ENCODE peak calls at places on chromosomes 4 and X, in five cellular contexts. P, F, X, E and T are unnamed samples.

GRCh38 chr4:175457956-175458355 is 354.1 kb downstream of the GPM6A start:
- DNase-seq in P (no peak), E (no peak), X (no peak), F (no peak), T (no peak)

GRCh38 chr4:123640271-123640670 is 243.7 kb downstream of the SPRY1 start:
- DNase-seq in P (no peak), E (no peak), F (no peak), X (no peak), T (no peak)

GRCh38 chrX:152428596-152428995 is 22.5 kb downstream of the GABRA3 start:
- DNase-seq in E (no peak), P (no peak), F (no peak), X (no peak), T (no peak)

GRCh38 chr4:122742933-122743829 is 10.7 kb downstream of the BBS12 start:
- DNase-seq in F (no peak), P (no peak), X (no peak), E (no peak), T (no peak)

GRCh38 chr4:176601156-176601555 is 191.6 kb downstream of the VEGFC start:
- DNase-seq in P (no peak), E (no peak), X (no peak), F (no peak), T (no peak)

GRCh38 chr4:37132351-37132989 is 112.1 kb upstream of the NWD2 start:
- DNase-seq in X (no peak), P (no peak), F (no peak), E (no peak), T (no peak)

GRCh38 chr4:159829184-159829583 is 726.3 kb downstream of the RAPGEF2 start:
- DNase-seq in X (no peak), E (no peak), P (no peak), F (no peak), T (no peak)

GRCh38 chrX:134186362-134187121 is 50.4 kb upstream of the CCDC160 start:
- DNase-seq in P (no peak), F (no peak), E (peak), X (no peak), T (no peak)

GRCh38 chrX:115689931-115690330 is 129.0 kb downstream of the PLS3 start:
- DNase-seq in P (no peak), X (no peak), E (peak), F (no peak), T (no peak)

GRCh38 chrX:103607385-103608304 is at the start of gene TCEAL3:
- DNase-seq in F (peak), P (peak), X (peak), E (peak), T (no peak)

GRCh38 chrX:106955004-106955772 is 35.0 kb downstream of the CLDN2 start:
- DNase-seq in F (no peak), E (no peak), P (no peak), X (no peak), T (no peak)

GRCh38 chrX:551306-551705 is 79.3 kb upstream of the SHOX start:
- DNase-seq in F (no peak), E (no peak), X (no peak), P (no peak), T (no peak)

GRCh38 chr4:113878718-113879117 is 100.7 kb downstream of the ARSJ start:
- DNase-seq in X (no peak), E (no peak), P (no peak), F (no peak), T (no peak)

GRCh38 chr4:55398461-55398860 is 2.7 kb downstream of the TMEM165 start:
- DNase-seq in E (no peak), X (no peak), F (no peak), P (no peak), T (no peak)

GRCh38 chrX:46777971-46778810 is 19.3 kb upstream of the SLC9A7 start:
- DNase-seq in E (no peak), F (no peak), X (no peak), P (no peak), T (no peak)

GRCh38 chr4:126097155-126097554 is 782.4 kb downstream of the FAT4 start:
- DNase-seq in E (no peak), X (no peak), P (no peak), F (no peak), T (no peak)

GRCh38 chr4:85302756-85303155 is 172.2 kb upstream of the ARHGAP24 start:
- DNase-seq in P (no peak), E (no peak), X (no peak), F (no peak), T (no peak)

GRCh38 chr4:145785391-145786008 is 105.6 kb downstream of the C4orf51 start:
- DNase-seq in P (no peak), F (no peak), X (no peak), E (no peak), T (no peak)

GRCh38 chrX:49810233-49810632 is 18.9 kb upstream of the PAGE4 start:
- DNase-seq in E (no peak), X (no peak), P (no peak), F (no peak), T (no peak)

GRCh38 chr4:67575232-67575888 is 16.8 kb downstream of the STAP1 start:
- DNase-seq in P (no peak), X (no peak), F (no peak), E (no peak), T (no peak)

GRCh38 chr4:96036781-96037180 is 196.9 kb downstream of the PDHA2 start:
- DNase-seq in X (no peak), F (no peak), E (no peak), P (no peak), T (no peak)

GRCh38 chrX:95332530-95332929 is 1352.1 kb upstream of the DIAPH2 start:
- DNase-seq in E (no peak), F (no peak), X (no peak), P (no peak), T (no peak)

GRCh38 chr4:90442619-90443018 is 315.4 kb downstream of the CCSER1 start:
- DNase-seq in F (no peak), P (no peak), E (no peak), X (no peak), T (no peak)

GRCh38 chrX:40855411-40855810 is 120.1 kb upstream of the MED14 start:
- DNase-seq in F (no peak), P (no peak), X (no peak), E (no peak), T (no peak)

GRCh38 chr4:168574581-168575295 is 77.9 kb downstream of the PALLD start:
- DNase-seq in P (no peak), E (no peak), F (no peak), X (no peak), T (no peak)

GRCh38 chr4:3465698-3466671 is 2.9 kb downstream of the DOK7 start:
- DNase-seq in F (no peak), X (no peak), E (peak), P (peak), T (no peak)

GRCh38 chr4:169000315-169000714 is 9.7 kb downstream of the CBR4 start:
- DNase-seq in X (no peak), E (peak), F (no peak), P (no peak), T (no peak)

GRCh38 chr4:32010221-32010620 is 1290.1 kb downstream of the PCDH7 start:
- DNase-seq in P (no peak), X (no peak), E (no peak), F (no peak), T (no peak)

GRCh38 chr4:134935320-134935719 is 733.7 kb upstream of the PABPC4L start:
- DNase-seq in E (no peak), P (no peak), F (no peak), X (no peak), T (no peak)

GRCh38 chrX:133655262-133655913 is 240.1 kb upstream of the GPC4 start:
- DNase-seq in F (no peak), P (no peak), X (no peak), E (no peak), T (no peak)

GRCh38 chrX:13082286-13083065 is 38.1 kb upstream of the FAM9C start:
- DNase-seq in E (no peak), F (no peak), X (no peak), P (no peak), T (no peak)

GRCh38 chrX:70664726-70665125 is 220.1 kb downstream of the DLG3 start:
- DNase-seq in P (no peak), F (no peak), E (no peak), X (peak), T (no peak)

GRCh38 chr4:7854697-7855370 is 84.8 kb downstream of the AFAP1 start:
- DNase-seq in X (no peak), E (no peak), P (no peak), F (no peak), T (no peak)

GRCh38 chr4:10169839-10170387 is 53.3 kb upstream of the WDR1 start:
- DNase-seq in F (no peak), X (no peak), P (no peak), E (no peak), T (no peak)

GRCh38 chr4:185909959-185910358 is 98.0 kb upstream of the SORBS2 start:
- DNase-seq in E (no peak), F (no peak), X (no peak), P (no peak), T (no peak)

GRCh38 chr4:97917115-97917514 is 226.2 kb downstream of the STPG2 start:
- DNase-seq in X (no peak), P (no peak), E (no peak), F (no peak), T (no peak)

GRCh38 chrX:45849261-45849660 is 648.6 kb upstream of the DIPK2B start:
- DNase-seq in P (no peak), F (no peak), X (no peak), E (peak), T (no peak)

GRCh38 chr4:40211224-40212185 is 14.7 kb downstream of the RHOH start:
- DNase-seq in X (no peak), F (no peak), E (no peak), P (no peak), T (no peak)

DNA sequence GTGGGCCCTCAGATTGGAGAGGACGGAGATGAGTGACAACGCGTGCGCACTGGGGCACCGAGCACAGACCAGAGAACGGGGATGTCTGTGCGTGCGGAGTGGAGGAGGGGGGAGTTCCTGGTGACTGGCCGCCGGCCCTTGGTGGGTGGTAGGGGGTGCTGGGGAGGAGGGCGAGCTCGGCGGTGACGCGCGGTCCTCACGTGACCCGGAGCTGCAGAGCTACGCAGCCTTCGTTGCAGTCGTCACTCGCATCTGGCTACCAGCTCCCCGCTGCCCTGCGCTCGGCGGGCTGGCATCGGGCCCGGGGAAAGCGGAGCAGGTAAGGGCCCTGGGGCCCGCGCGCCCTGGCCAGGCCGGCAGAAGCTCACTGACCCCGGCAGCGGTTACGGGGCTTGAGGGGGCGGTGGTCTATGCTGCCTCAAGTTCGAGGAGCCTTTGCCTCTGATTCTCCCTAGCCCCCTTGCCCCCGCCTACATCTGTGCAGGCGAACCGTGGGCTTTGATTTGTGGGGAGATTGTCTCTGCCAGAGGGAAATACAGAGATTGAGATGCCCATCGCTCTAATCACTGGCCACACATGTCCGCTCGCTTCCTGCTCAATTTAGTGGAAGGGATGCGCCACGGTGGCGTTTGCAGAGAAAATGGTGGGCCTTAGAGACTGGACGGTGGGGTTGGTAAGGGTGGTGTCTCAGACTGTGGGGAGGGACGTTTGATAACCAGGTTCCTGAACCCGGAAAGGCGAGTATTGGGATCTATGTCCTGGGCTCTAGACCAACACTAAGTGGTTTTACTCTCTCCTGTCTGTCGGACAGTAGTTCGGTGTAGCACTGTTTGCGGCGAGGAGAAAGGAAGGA is at the start of gene ARMCX4:
- DNase-seq in E (peak), P (peak), X (peak), F (peak), T (no peak)
- TF ChIP-seq POLR2A in E (peak), P (no peak), X (peak), F (no peak), T (peak)

GRCh38 chrX:39688576-39689373 is 409.0 kb downstream of the BCOR start:
- DNase-seq in P (peak), F (peak), E (peak), X (peak), T (no peak)
- TF ChIP-seq POLR2A in P (no peak), F (peak), E (no peak), X (peak), T (no peak)

GRCh38 chrX:150692837-150693781 is at the start of gene MTMR1:
- DNase-seq in F (no peak), X (peak), E (peak), P (peak), T (no peak)
- TF ChIP-seq POLR2A in F (no peak), X (peak), E (peak), P (no peak), T (no peak)

DNA sequence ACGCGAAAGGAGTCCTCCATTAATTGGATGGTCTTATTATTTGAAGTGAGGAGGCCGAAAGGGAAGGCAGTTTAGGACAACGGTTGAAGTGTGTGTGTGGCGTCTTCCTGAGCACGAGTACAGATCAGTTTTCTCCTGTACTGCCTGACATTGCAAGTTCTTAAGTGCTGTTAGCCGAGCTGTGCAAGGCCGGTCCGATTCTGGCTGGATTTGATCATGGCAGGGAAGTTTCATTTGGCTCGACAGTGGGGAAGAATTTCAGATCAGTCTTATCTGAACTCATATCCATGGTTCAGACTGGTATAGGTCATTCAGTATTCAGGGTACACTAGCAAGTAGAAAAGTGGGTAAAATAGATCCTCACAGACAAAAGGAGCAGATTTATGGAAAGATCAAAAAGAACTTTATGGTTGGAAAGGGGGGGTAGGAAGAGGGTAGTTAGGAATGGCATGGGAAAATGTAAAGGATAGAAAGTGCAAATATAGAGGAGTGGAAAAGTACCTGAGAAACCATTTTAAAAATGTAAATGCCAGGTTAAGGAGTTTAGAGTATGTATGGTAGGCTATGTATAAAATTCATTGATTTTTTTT is 689 bp downstream of the THAP9 start:
- DNase-seq in X (no peak), F (no peak), E (no peak), P (no peak), T (no peak)
- TF ChIP-seq POLR2A in X (no peak), F (no peak), E (no peak), P (no peak), T (peak)

DNA sequence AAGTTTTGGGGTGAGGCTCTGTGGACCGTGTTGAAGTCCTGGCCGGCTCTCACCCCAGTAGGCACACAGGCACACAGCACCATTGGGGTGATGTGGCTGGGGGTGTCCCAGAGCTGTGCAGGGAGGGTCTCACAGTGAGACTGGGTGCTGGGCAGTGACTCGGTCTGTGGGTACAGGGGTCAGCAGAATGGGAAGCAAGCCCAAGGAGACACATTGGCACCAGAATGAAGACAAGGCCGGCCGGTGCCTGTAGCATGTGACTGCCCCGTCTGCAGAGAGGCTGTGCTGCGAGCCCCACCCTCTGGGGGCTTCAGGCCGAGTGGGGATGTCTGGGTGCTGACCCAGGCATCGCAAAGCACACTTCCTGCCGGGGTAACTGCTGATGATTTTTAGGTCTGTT is 5.2 kb downstream of the MAEA start:
- DNase-seq in X (no peak), P (no peak), F (no peak), E (no peak), T (no peak)
- TF ChIP-seq POLR2A in X (no peak), P (no peak), F (no peak), E (no peak), T (no peak)

GRCh38 chr4:71470547-71470946 is 131.7 kb downstream of the SLC4A4 start:
- DNase-seq in F (no peak), E (no peak), P (no peak), X (no peak), T (no peak)

GRCh38 chr4:71468086-71468485 is 129.3 kb downstream of the SLC4A4 start:
- DNase-seq in X (no peak), P (no peak), E (no peak), F (no peak), T (no peak)

GRCh38 chr4:71476240-71476639 is 137.4 kb downstream of the SLC4A4 start:
- DNase-seq in F (no peak), E (no peak), P (no peak), X (no peak), T (no peak)

GRCh38 chr4:71472946-71473345 is 134.1 kb downstream of the SLC4A4 start:
- DNase-seq in E (no peak), F (no peak), X (no peak), P (no peak), T (no peak)

DNA sequence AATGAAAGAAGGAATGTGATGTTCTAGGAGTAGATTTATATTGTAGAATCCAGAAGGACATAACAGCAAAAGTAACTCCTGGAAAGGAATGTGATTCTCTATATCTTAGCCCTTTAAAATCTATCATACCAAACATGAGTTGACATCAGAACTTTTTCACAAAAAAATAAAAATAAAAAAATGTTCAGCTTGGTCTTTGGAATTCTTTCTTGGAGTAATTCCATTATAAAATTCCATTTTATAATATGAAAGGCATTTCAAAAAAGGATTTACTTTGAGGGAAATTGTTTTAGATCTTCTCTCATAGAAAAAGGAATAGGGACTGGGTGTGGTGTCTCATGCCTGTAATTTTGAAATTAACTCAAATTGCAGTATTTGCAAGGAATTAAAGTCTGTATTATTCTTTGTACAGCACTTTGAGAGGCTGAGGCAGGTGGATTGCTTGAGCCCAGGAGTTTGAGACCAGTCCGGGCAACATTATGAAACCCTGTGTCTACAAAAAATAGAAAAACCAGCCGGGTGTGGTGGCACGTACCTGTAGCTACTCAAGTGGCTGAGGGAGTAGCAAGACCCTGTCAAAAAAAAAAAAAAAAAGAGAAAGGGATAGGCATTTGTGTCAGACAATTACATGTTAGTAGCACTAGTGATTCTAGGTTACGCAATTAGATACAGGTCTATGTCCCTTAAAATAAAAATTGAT is 134.9 kb downstream of the SLC4A4 start:
- DNase-seq in F (no peak), E (peak), P (no peak), X (no peak), T (no peak)
- TF ChIP-seq POLR2A in F (no peak), E (no peak), P (no peak), X (no peak), T (no peak)